ENCODE peak calls at places on chromosomes 13 and 19, in four cellular contexts. W is endothelial cell, F is kidney glomerular epithelial cell, B is M059J. X is an unnamed sample.
A peak's percentile ranks its signal among the peaks of the same experiment; 100 is the strongest.

GRCh38 chr13:78852709-78853108 is 193.8 kb upstream of the OBI1 start:
- DNase-seq in W (no peak), F (no peak), B (no peak), X (no peak)

GRCh38 chr13:73223372-73223781 is 164.6 kb downstream of the KLF5 start:
- DNase-seq in W (no peak), F (no peak), B (peak; percentile 48), X (no peak)

GRCh38 chr19:1621574-1621973 is 16.3 kb upstream of the UQCR11 start:
- DNase-seq in W (no peak), F (no peak), B (no peak), X (no peak)

GRCh38 chr13:75803982-75804381 is 167.9 kb downstream of the LMO7 start:
- DNase-seq in W (no peak), F (no peak), B (no peak), X (no peak)

GRCh38 chr19:14479985-14480694 is 5.0 kb upstream of the PTGER1 start:
- DNase-seq in W (peak; percentile 88), F (no peak), B (no peak), X (no peak)

GRCh38 chr13:33728271-33729037 is 89.5 kb upstream of the RFC3 start:
- DNase-seq in W (no peak), F (peak; percentile 31), B (no peak), X (peak; percentile 76)

GRCh38 chr13:33270906-33271538 is 14.5 kb downstream of the STARD13 start:
- DNase-seq in W (no peak), F (no peak), B (peak; percentile 71), X (no peak)

GRCh38 chr19:6473652-6474051 is 7.9 kb downstream of the DENND1C start:
- DNase-seq in W (no peak), F (no peak), B (no peak), X (no peak)

GRCh38 chr19:17553256-17553655 is 2.2 kb upstream of the COLGALT1 start:
- DNase-seq in W (peak; percentile 70), F (no peak), B (peak; percentile 91), X (peak; percentile 70)

GRCh38 chr13:106331116-106331515 is 204.3 kb downstream of the EFNB2 start:
- DNase-seq in W (no peak), F (no peak), B (no peak), X (no peak)

GRCh38 chr13:46097015-46097414 is 7.8 kb downstream of the CPB2 start:
- DNase-seq in W (no peak), F (no peak), B (no peak), X (no peak)

GRCh38 chr13:94674609-94675348 is 37.6 kb downstream of the SOX21 start:
- DNase-seq in W (peak; percentile 71), F (peak; percentile 27), B (peak; percentile 34), X (peak; percentile 43)

GRCh38 chr19:29098863-29099481 is 114.0 kb downstream of the UQCRFS1 start:
- DNase-seq in W (no peak), F (peak; percentile 100), B (peak; percentile 45), X (peak; percentile 76)

GRCh38 chr13:44415815-44416214 is 42.2 kb downstream of the SERP2 start:
- DNase-seq in W (no peak), F (no peak), B (no peak), X (no peak)

GRCh38 chr13:31115616-31116015 is 46.1 kb downstream of the HSPH1 start:
- DNase-seq in W (no peak), F (no peak), B (no peak), X (no peak)

GRCh38 chr19:34236035-34236793 is 18.1 kb upstream of the GARRE1 start:
- DNase-seq in W (no peak), F (no peak), B (peak; percentile 64), X (no peak)

X was measured in left cardiac atrium.